ENCODE peak calls at places on chromosome 14, in five cellular contexts. K is pancreas, J is BE2C, C is body of pancreas, W is esophagus squamous epithelium. Q is an unnamed sample.

GRCh38 chr14:91405241-91405721 is 12.3 kb downstream of the CCDC88C start:
- DNase-seq in K (no peak), J (no peak), C (peak; percentile 29), W (no peak), Q (no peak)

GRCh38 chr14:105487449-105487985 is 831 bp downstream of the CRIP1 start:
- DNase-seq in K (no peak), J (no peak), C (no peak), W (no peak), Q (no peak)

GRCh38 chr14:76204436-76205230 is 52.9 kb downstream of the GPATCH2L start:
- DNase-seq in K (no peak), J (no peak), C (no peak), W (no peak), Q (no peak)

GRCh38 chr14:84535491-84535890 is 994.5 kb upstream of the FLRT2 start:
- DNase-seq in K (no peak), J (no peak), C (no peak), W (no peak), Q (no peak)

GRCh38 chr14:56216631-56217379 is 98.6 kb downstream of the PELI2 start:
- DNase-seq in K (peak; percentile 69), J (peak; percentile 82), C (peak; percentile 35), W (no peak), Q (no peak)

GRCh38 chr14:56648508-56649301 is 69.1 kb downstream of the TMEM260 start:
- DNase-seq in K (no peak), J (no peak), C (no peak), W (no peak), Q (no peak)

GRCh38 chr14:31933716-31934115 is 143.4 kb upstream of the ARHGAP5 start:
- DNase-seq in K (no peak), J (no peak), C (no peak), W (no peak), Q (no peak)

GRCh38 chr14:83744901-83745300 is 1785.0 kb upstream of the FLRT2 start:
- DNase-seq in K (no peak), J (no peak), C (no peak), W (no peak), Q (no peak)

GRCh38 chr14:63343878-63344277 is 25.1 kb upstream of the GPHB5 start:
- DNase-seq in K (no peak), J (no peak), C (no peak), W (no peak), Q (no peak)

GRCh38 chr14:92203116-92203515 is 81.3 kb downstream of the CPSF2 start:
- DNase-seq in K (no peak), J (no peak), C (no peak), W (no peak), Q (no peak)

GRCh38 chr14:59161571-59162175 is 26.8 kb upstream of the DAAM1 start:
- DNase-seq in K (no peak), J (no peak), C (no peak), W (no peak), Q (no peak)

GRCh38 chr14:93748208-93749080 is 39.8 kb downstream of the PRIMA1 start:
- DNase-seq in K (no peak), J (peak; percentile 92), C (no peak), W (no peak), Q (no peak)

GRCh38 chr14:65421201-65421981 is 8.9 kb downstream of the FUT8 start:
- DNase-seq in K (no peak), J (no peak), C (no peak), W (no peak), Q (no peak)

GRCh38 chr14:101473795-101474562 is 87.3 kb upstream of the DIO3 start:
- DNase-seq in K (no peak), J (no peak), C (peak; percentile 8), W (no peak), Q (no peak)

GRCh38 chr14:103186894-103187586 is 63.8 kb downstream of the TNFAIP2 start:
- DNase-seq in K (no peak), J (no peak), C (peak; percentile 24), W (no peak), Q (no peak)

GRCh38 chr14:54025661-54026060 is 69.0 kb upstream of the BMP4 start:
- DNase-seq in K (no peak), J (peak; percentile 20), C (no peak), W (no peak), Q (no peak)